ENCODE peak calls at places on chromosomes 4 and X, in four cellular contexts. E, R, J and L are unnamed samples.

GRCh38 chr4:112552668-112553067 is 36.7 kb upstream of the NEUROG2 start:
- DNase-seq in E (peak; percentile 63), R (no peak), J (no peak), L (no peak)

GRCh38 chrX:39972340-39972739 is 125.4 kb downstream of the BCOR start:
- DNase-seq in E (peak; percentile 45), R (no peak), J (no peak), L (no peak)

GRCh38 chrX:55619547-55619946 is 3.7 kb upstream of the FOXR2 start:
- DNase-seq in E (no peak), R (no peak), J (no peak), L (peak; percentile 6)

GRCh38 chrX:11886745-11887144 is 128.7 kb downstream of the MSL3 start:
- DNase-seq in E (no peak), R (no peak), J (no peak), L (no peak)

GRCh38 chrX:85018471-85018870 is 14.8 kb downstream of the APOOL start:
- DNase-seq in E (no peak), R (no peak), J (no peak), L (no peak)

GRCh38 chr4:1195109-1195671 is 22.8 kb upstream of the SPON2 start:
- DNase-seq in E (peak; percentile 49), R (no peak), J (no peak), L (no peak)

GRCh38 chr4:105140684-105141490 is 5.8 kb upstream of the TET2 start:
- DNase-seq in E (peak; percentile 34), R (no peak), J (peak; percentile 37), L (peak; percentile 63)

GRCh38 chrX:78024349-78025108 is 55.1 kb upstream of the PGAM4 start:
- DNase-seq in E (peak; percentile 8), R (peak; percentile 24), J (peak; percentile 47), L (peak; percentile 65)